ENCODE peak calls at places on chromosomes 6 and 20, in six cellular contexts. Z, P, I, K, T and X are unnamed samples.

GRCh38 chr6:54813901-54814300 is 32.7 kb upstream of the FAM83B start:
- DNase-seq in Z (no peak), P (peak), I (no peak), K (no peak), T (no peak), X (no peak)

GRCh38 chr6:82246802-82247633 is 526 bp downstream of the IBTK start:
- DNase-seq in Z (peak), P (peak), I (peak), K (peak), T (peak), X (peak)

GRCh38 chr6:145947108-145947507 is 17.1 kb downstream of the SHPRH start:
- DNase-seq in Z (no peak), P (no peak), I (no peak), K (no peak), T (no peak), X (no peak)

GRCh38 chr20:61176874-61177273 is 75.2 kb upstream of the CDH4 start:
- DNase-seq in Z (no peak), P (no peak), I (no peak), K (no peak), T (no peak), X (no peak)

GRCh38 chr6:43074847-43075741 is 1.0 kb upstream of the PTK7 start:
- DNase-seq in Z (no peak), P (peak), I (no peak), K (no peak), T (no peak), X (peak)

GRCh38 chr6:147467463-147467862 is 41.0 kb upstream of the SAMD5 start:
- DNase-seq in Z (no peak), P (no peak), I (no peak), K (no peak), T (no peak), X (no peak)

GRCh38 chr6:131172237-131172636 is 37.0 kb downstream of the AKAP7 start:
- DNase-seq in Z (no peak), P (peak), I (no peak), K (peak), T (no peak), X (no peak)

GRCh38 chr6:43436577-43437282 is 9.4 kb downstream of the ABCC10 start:
- DNase-seq in Z (no peak), P (peak), I (no peak), K (no peak), T (no peak), X (no peak)

GRCh38 chr6:119347466-119348307 is 1.9 kb downstream of the MAN1A1 start:
- DNase-seq in Z (peak), P (peak), I (no peak), K (peak), T (peak), X (no peak)

GRCh38 chr6:21594427-21595264 is 1.1 kb downstream of the SOX4 start:
- DNase-seq in Z (peak), P (peak), I (peak), K (peak), T (no peak), X (peak)

GRCh38 chr6:3263091-3263490 is 4.3 kb downstream of the PSMG4 start:
- DNase-seq in Z (no peak), P (no peak), I (no peak), K (no peak), T (no peak), X (no peak)

GRCh38 chr6:128507337-128508310 is 12.8 kb downstream of the PTPRK start:
- DNase-seq in Z (no peak), P (peak), I (no peak), K (no peak), T (no peak), X (no peak)

GRCh38 chr20:47940101-47940813 is 155.0 kb upstream of the SULF2 start:
- DNase-seq in Z (no peak), P (no peak), I (no peak), K (no peak), T (no peak), X (no peak)

GRCh38 chr20:58712823-58713731 is 20.5 kb downstream of the NPEPL1 start:
- DNase-seq in Z (no peak), P (no peak), I (no peak), K (peak), T (no peak), X (peak)

GRCh38 chr6:46704562-46704961 is 16.9 kb downstream of the TDRD6 start:
- DNase-seq in Z (no peak), P (peak), I (no peak), K (no peak), T (peak), X (no peak)

GRCh38 chr6:168124921-168125320 is 45.9 kb upstream of the FRMD1 start:
- DNase-seq in Z (no peak), P (no peak), I (no peak), K (no peak), T (no peak), X (peak)

GRCh38 chr6:1547785-1548184 is 61.9 kb upstream of the FOXC1 start:
- DNase-seq in Z (no peak), P (no peak), I (no peak), K (no peak), T (no peak), X (no peak)

GRCh38 chr6:108751851-108752732 is 96.1 kb upstream of the ARMC2 start:
- DNase-seq in Z (no peak), P (no peak), I (no peak), K (peak), T (no peak), X (no peak)

GRCh38 chr6:82185948-82186347 is 61.6 kb downstream of the IBTK start:
- DNase-seq in Z (no peak), P (no peak), I (no peak), K (no peak), T (no peak), X (no peak)